ENCODE peak calls at places on chromosome 18, in seven cellular contexts. One of them, this sample, is unnamed.

GRCh38 chr18:79511271-79511670 is 115.5 kb downstream of the NFATC1 start:
- DNase-seq in stimulated activated CD4-positive, alpha-beta T cell treated with anti-CD3 and anti-CD28 coated beads, Interleukin-2, amount 100 ng/mL, for 48 hours: no peak
- DNase-seq in DMS153: no peak
- DNase-seq in H54: no peak
- DNase-seq in aorta: peak; percentile 65
- DNase-seq in hepatic stellate cell: no peak
- DNase-seq in progenitor cell of endocrine pancreas: no peak
- DNase-seq in this sample: no peak

GRCh38 chr18:45168883-45169585 is 446.2 kb upstream of the SLC14A2 start:
- DNase-seq in stimulated activated CD4-positive, alpha-beta T cell treated with anti-CD3 and anti-CD28 coated beads, Interleukin-2, amount 100 ng/mL, for 48 hours: no peak
- DNase-seq in DMS153: no peak
- DNase-seq in H54: no peak
- DNase-seq in aorta: no peak
- DNase-seq in hepatic stellate cell: no peak
- DNase-seq in progenitor cell of endocrine pancreas: no peak
- DNase-seq in this sample: peak; percentile 58

GRCh38 chr18:74819433-74820059 is 221.9 kb downstream of the ZNF407 start:
- DNase-seq in stimulated activated CD4-positive, alpha-beta T cell treated with anti-CD3 and anti-CD28 coated beads, Interleukin-2, amount 100 ng/mL, for 48 hours: no peak
- DNase-seq in DMS153: no peak
- DNase-seq in H54: no peak
- DNase-seq in aorta: no peak
- DNase-seq in hepatic stellate cell: no peak
- DNase-seq in progenitor cell of endocrine pancreas: no peak
- DNase-seq in this sample: no peak

GRCh38 chr18:50104421-50104820 is 90.5 kb downstream of the MYO5B start:
- DNase-seq in stimulated activated CD4-positive, alpha-beta T cell treated with anti-CD3 and anti-CD28 coated beads, Interleukin-2, amount 100 ng/mL, for 48 hours: no peak
- DNase-seq in DMS153: no peak
- DNase-seq in H54: no peak
- DNase-seq in aorta: no peak
- DNase-seq in hepatic stellate cell: no peak
- DNase-seq in progenitor cell of endocrine pancreas: no peak
- DNase-seq in this sample: no peak

GRCh38 chr18:2978626-2979025 is 34.3 kb downstream of the LPIN2 start:
- DNase-seq in stimulated activated CD4-positive, alpha-beta T cell treated with anti-CD3 and anti-CD28 coated beads, Interleukin-2, amount 100 ng/mL, for 48 hours: no peak
- DNase-seq in DMS153: no peak
- DNase-seq in H54: peak; percentile 44
- DNase-seq in aorta: no peak
- DNase-seq in hepatic stellate cell: peak; percentile 62
- DNase-seq in progenitor cell of endocrine pancreas: no peak
- DNase-seq in this sample: peak; percentile 60

GRCh38 chr18:32372381-32373061 is 98.2 kb downstream of the GAREM1 start:
- DNase-seq in stimulated activated CD4-positive, alpha-beta T cell treated with anti-CD3 and anti-CD28 coated beads, Interleukin-2, amount 100 ng/mL, for 48 hours: no peak
- DNase-seq in DMS153: peak; percentile 96
- DNase-seq in H54: no peak
- DNase-seq in aorta: no peak
- DNase-seq in hepatic stellate cell: no peak
- DNase-seq in progenitor cell of endocrine pancreas: peak; percentile 12
- DNase-seq in this sample: no peak

GRCh38 chr18:75223687-75224347 is 13.2 kb downstream of the TSHZ1 start:
- DNase-seq in stimulated activated CD4-positive, alpha-beta T cell treated with anti-CD3 and anti-CD28 coated beads, Interleukin-2, amount 100 ng/mL, for 48 hours: no peak
- DNase-seq in DMS153: no peak
- DNase-seq in H54: no peak
- DNase-seq in aorta: no peak
- DNase-seq in hepatic stellate cell: no peak
- DNase-seq in progenitor cell of endocrine pancreas: no peak
- DNase-seq in this sample: peak; percentile 70

GRCh38 chr18:34704823-34705222 is 5.3 kb upstream of the DTNA start:
- DNase-seq in stimulated activated CD4-positive, alpha-beta T cell treated with anti-CD3 and anti-CD28 coated beads, Interleukin-2, amount 100 ng/mL, for 48 hours: no peak
- DNase-seq in DMS153: peak; percentile 22
- DNase-seq in H54: no peak
- DNase-seq in aorta: no peak
- DNase-seq in hepatic stellate cell: no peak
- DNase-seq in progenitor cell of endocrine pancreas: no peak
- DNase-seq in this sample: no peak

GRCh38 chr18:61334951-61335736 is 1.9 kb downstream of the CDH20 start:
- DNase-seq in stimulated activated CD4-positive, alpha-beta T cell treated with anti-CD3 and anti-CD28 coated beads, Interleukin-2, amount 100 ng/mL, for 48 hours: no peak
- DNase-seq in DMS153: no peak
- DNase-seq in H54: no peak
- DNase-seq in aorta: no peak
- DNase-seq in hepatic stellate cell: peak; percentile 7
- DNase-seq in progenitor cell of endocrine pancreas: no peak
- DNase-seq in this sample: no peak

GRCh38 chr18:55324166-55324565 is 263.8 kb downstream of the TCF4 start:
- DNase-seq in stimulated activated CD4-positive, alpha-beta T cell treated with anti-CD3 and anti-CD28 coated beads, Interleukin-2, amount 100 ng/mL, for 48 hours: no peak
- DNase-seq in DMS153: no peak
- DNase-seq in H54: no peak
- DNase-seq in aorta: no peak
- DNase-seq in hepatic stellate cell: no peak
- DNase-seq in progenitor cell of endocrine pancreas: no peak
- DNase-seq in this sample: no peak

GRCh38 chr18:644395-645004 is 13.0 kb upstream of the TYMS start:
- DNase-seq in stimulated activated CD4-positive, alpha-beta T cell treated with anti-CD3 and anti-CD28 coated beads, Interleukin-2, amount 100 ng/mL, for 48 hours: no peak
- DNase-seq in DMS153: no peak
- DNase-seq in H54: no peak
- DNase-seq in aorta: no peak
- DNase-seq in hepatic stellate cell: no peak
- DNase-seq in progenitor cell of endocrine pancreas: no peak
- DNase-seq in this sample: peak; percentile 14

GRCh38 chr18:55261253-55261652 is 302.0 kb upstream of the CCDC68 start:
- DNase-seq in stimulated activated CD4-positive, alpha-beta T cell treated with anti-CD3 and anti-CD28 coated beads, Interleukin-2, amount 100 ng/mL, for 48 hours: no peak
- DNase-seq in DMS153: no peak
- DNase-seq in H54: no peak
- DNase-seq in aorta: no peak
- DNase-seq in hepatic stellate cell: no peak
- DNase-seq in progenitor cell of endocrine pancreas: no peak
- DNase-seq in this sample: no peak

GRCh38 chr18:49855711-49856110 is 42.4 kb upstream of the ACAA2 start:
- DNase-seq in stimulated activated CD4-positive, alpha-beta T cell treated with anti-CD3 and anti-CD28 coated beads, Interleukin-2, amount 100 ng/mL, for 48 hours: no peak
- DNase-seq in DMS153: no peak
- DNase-seq in H54: no peak
- DNase-seq in aorta: no peak
- DNase-seq in hepatic stellate cell: no peak
- DNase-seq in progenitor cell of endocrine pancreas: no peak
- DNase-seq in this sample: no peak

GRCh38 chr18:46950064-46950656 is 32.8 kb downstream of the KATNAL2 start:
- DNase-seq in stimulated activated CD4-positive, alpha-beta T cell treated with anti-CD3 and anti-CD28 coated beads, Interleukin-2, amount 100 ng/mL, for 48 hours: no peak
- DNase-seq in DMS153: no peak
- DNase-seq in H54: no peak
- DNase-seq in aorta: no peak
- DNase-seq in hepatic stellate cell: no peak
- DNase-seq in progenitor cell of endocrine pancreas: no peak
- DNase-seq in this sample: no peak

GRCh38 chr18:12838178-12838634 is 45.8 kb downstream of the PTPN2 start:
- DNase-seq in stimulated activated CD4-positive, alpha-beta T cell treated with anti-CD3 and anti-CD28 coated beads, Interleukin-2, amount 100 ng/mL, for 48 hours: no peak
- DNase-seq in DMS153: no peak
- DNase-seq in H54: peak; percentile 53
- DNase-seq in aorta: no peak
- DNase-seq in hepatic stellate cell: peak; percentile 76
- DNase-seq in progenitor cell of endocrine pancreas: no peak
- DNase-seq in this sample: peak; percentile 78

GRCh38 chr18:35949903-35950627 is 22.4 kb upstream of the RMP24 start:
- DNase-seq in stimulated activated CD4-positive, alpha-beta T cell treated with anti-CD3 and anti-CD28 coated beads, Interleukin-2, amount 100 ng/mL, for 48 hours: peak; percentile 40
- DNase-seq in DMS153: peak; percentile 37
- DNase-seq in H54: peak; percentile 22
- DNase-seq in aorta: peak; percentile 82
- DNase-seq in hepatic stellate cell: peak; percentile 49
- DNase-seq in progenitor cell of endocrine pancreas: peak; percentile 57
- DNase-seq in this sample: no peak

GRCh38 chr18:23495723-23496440 is 7.4 kb upstream of the RMC1 start:
- DNase-seq in stimulated activated CD4-positive, alpha-beta T cell treated with anti-CD3 and anti-CD28 coated beads, Interleukin-2, amount 100 ng/mL, for 48 hours: no peak
- DNase-seq in DMS153: peak; percentile 75
- DNase-seq in H54: no peak
- DNase-seq in aorta: no peak
- DNase-seq in hepatic stellate cell: no peak
- DNase-seq in progenitor cell of endocrine pancreas: no peak
- DNase-seq in this sample: no peak

This sample was measured in RCC 7860.